ENCODE peak calls at places on chromosomes 1 and 21, in five cellular contexts. One of them, this sample, is unnamed.

GRCh38 chr1:229664133-229664689 is 38.2 kb downstream of the URB2 start:
- DNase-seq in left ventricle myocardium inferior: no peak
- DNase-seq in psoas muscle: no peak
- DNase-seq in Peyer's patch: peak; percentile 84
- DNase-seq in uterus: no peak
- DNase-seq in this sample: peak; percentile 1

GRCh38 chr1:219564072-219564471 is 48.8 kb downstream of the ZC3H11B start:
- DNase-seq in left ventricle myocardium inferior: no peak
- DNase-seq in psoas muscle: no peak
- DNase-seq in uterus: no peak
- DNase-seq in Peyer's patch: no peak
- DNase-seq in this sample: no peak

GRCh38 chr1:248699099-248699498 is 3.5 kb downstream of the OR14I1 start:
- DNase-seq in Peyer's patch: no peak
- DNase-seq in uterus: no peak
- DNase-seq in psoas muscle: no peak
- DNase-seq in left ventricle myocardium inferior: no peak
- DNase-seq in this sample: no peak

GRCh38 chr1:109254621-109255096 is 5.3 kb downstream of the CELSR2 start:
- DNase-seq in psoas muscle: peak; percentile 31
- DNase-seq in uterus: no peak
- DNase-seq in Peyer's patch: no peak
- DNase-seq in left ventricle myocardium inferior: no peak
- DNase-seq in this sample: no peak

GRCh38 chr1:26190373-26190987 is at the start of gene CATSPER4:
- DNase-seq in left ventricle myocardium inferior: no peak
- DNase-seq in psoas muscle: no peak
- DNase-seq in uterus: no peak
- DNase-seq in Peyer's patch: no peak
- DNase-seq in this sample: peak; percentile 96

GRCh38 chr21:29656504-29657227 is 283.1 kb downstream of the GRIK1 start:
- DNase-seq in uterus: no peak
- DNase-seq in psoas muscle: no peak
- DNase-seq in Peyer's patch: no peak
- DNase-seq in left ventricle myocardium inferior: no peak
- DNase-seq in this sample: no peak

GRCh38 chr1:212153635-212154034 is 118.1 kb downstream of the DTL start:
- DNase-seq in Peyer's patch: no peak
- DNase-seq in psoas muscle: no peak
- DNase-seq in uterus: no peak
- DNase-seq in left ventricle myocardium inferior: no peak
- DNase-seq in this sample: no peak

GRCh38 chr1:96474985-96475743 is 246.4 kb upstream of the PTBP2 start:
- DNase-seq in uterus: no peak
- DNase-seq in Peyer's patch: no peak
- DNase-seq in psoas muscle: no peak
- DNase-seq in left ventricle myocardium inferior: no peak
- DNase-seq in this sample: peak; percentile 55

GRCh38 chr1:175218132-175218531 is 25.6 kb upstream of the KIAA0040 start:
- DNase-seq in Peyer's patch: no peak
- DNase-seq in left ventricle myocardium inferior: no peak
- DNase-seq in psoas muscle: no peak
- DNase-seq in uterus: no peak
- DNase-seq in this sample: no peak

GRCh38 chr1:29639741-29640427 is 403.6 kb downstream of the PTPRU start:
- DNase-seq in left ventricle myocardium inferior: no peak
- DNase-seq in Peyer's patch: peak; percentile 33
- DNase-seq in uterus: no peak
- DNase-seq in psoas muscle: no peak
- DNase-seq in this sample: no peak

GRCh38 chr21:39097335-39097861 is 85.9 kb downstream of the PSMG1 start:
- DNase-seq in left ventricle myocardium inferior: peak; percentile 35
- DNase-seq in uterus: no peak
- DNase-seq in psoas muscle: no peak
- DNase-seq in Peyer's patch: no peak
- DNase-seq in this sample: no peak

GRCh38 chr1:154608522-154609294 is 722 bp upstream of the ADAR start:
- DNase-seq in Peyer's patch: peak; percentile 63
- DNase-seq in left ventricle myocardium inferior: peak; percentile 27
- DNase-seq in uterus: no peak
- DNase-seq in psoas muscle: peak; percentile 66
- DNase-seq in this sample: peak; percentile 83

GRCh38 chr1:231779081-231779480 is 152.5 kb downstream of the DISC1 start:
- DNase-seq in uterus: no peak
- DNase-seq in psoas muscle: no peak
- DNase-seq in left ventricle myocardium inferior: no peak
- DNase-seq in Peyer's patch: no peak
- DNase-seq in this sample: no peak

GRCh38 chr1:245512980-245513578 is 358.3 kb downstream of the KIF26B start:
- DNase-seq in psoas muscle: no peak
- DNase-seq in left ventricle myocardium inferior: no peak
- DNase-seq in uterus: no peak
- DNase-seq in Peyer's patch: no peak
- DNase-seq in this sample: peak; percentile 79

GRCh38 chr1:3544050-3544977 is 67.0 kb downstream of the MEGF6 start:
- DNase-seq in left ventricle myocardium inferior: no peak
- DNase-seq in uterus: no peak
- DNase-seq in psoas muscle: no peak
- DNase-seq in Peyer's patch: no peak
- DNase-seq in this sample: peak; percentile 65

GRCh38 chr1:167904641-167905040 is 9.3 kb downstream of the ADCY10 start:
- DNase-seq in psoas muscle: no peak
- DNase-seq in left ventricle myocardium inferior: no peak
- DNase-seq in Peyer's patch: no peak
- DNase-seq in uterus: no peak
- DNase-seq in this sample: no peak

GRCh38 chr1:39679821-39680220 is 7.9 kb upstream of the NT5C1A start:
- DNase-seq in left ventricle myocardium inferior: no peak
- DNase-seq in psoas muscle: no peak
- DNase-seq in Peyer's patch: no peak
- DNase-seq in uterus: no peak
- DNase-seq in this sample: no peak

GRCh38 chr1:178126790-178127189 is 32.9 kb downstream of the RASAL2 start:
- DNase-seq in Peyer's patch: no peak
- DNase-seq in psoas muscle: no peak
- DNase-seq in left ventricle myocardium inferior: no peak
- DNase-seq in uterus: no peak
- DNase-seq in this sample: no peak

GRCh38 chr1:22297999-22298398 is 153.7 kb upstream of the ZBTB40 start:
- DNase-seq in left ventricle myocardium inferior: no peak
- DNase-seq in uterus: no peak
- DNase-seq in psoas muscle: no peak
- DNase-seq in Peyer's patch: peak; percentile 13
- DNase-seq in this sample: no peak

GRCh38 chr1:78370356-78370755 is 120.4 kb upstream of the PTGFR start:
- DNase-seq in left ventricle myocardium inferior: no peak
- DNase-seq in uterus: no peak
- DNase-seq in psoas muscle: no peak
- DNase-seq in Peyer's patch: no peak
- DNase-seq in this sample: no peak

GRCh38 chr1:169322138-169322537 is 45.5 kb downstream of the NME7 start:
- DNase-seq in uterus: no peak
- DNase-seq in Peyer's patch: no peak
- DNase-seq in psoas muscle: no peak
- DNase-seq in left ventricle myocardium inferior: no peak
- DNase-seq in this sample: no peak

GRCh38 chr1:89566761-89567174 is 42.1 kb downstream of the LRRC8B start:
- DNase-seq in Peyer's patch: peak; percentile 51
- DNase-seq in left ventricle myocardium inferior: peak; percentile 60
- DNase-seq in uterus: no peak
- DNase-seq in psoas muscle: peak; percentile 68
- DNase-seq in this sample: peak; percentile 17

GRCh38 chr1:93148001-93148400 is 32.2 kb downstream of the TMED5 start:
- DNase-seq in Peyer's patch: no peak
- DNase-seq in psoas muscle: no peak
- DNase-seq in uterus: no peak
- DNase-seq in left ventricle myocardium inferior: no peak
- DNase-seq in this sample: no peak

GRCh38 chr1:227924838-227925574 is 22.7 kb downstream of the WNT9A start:
- DNase-seq in uterus: no peak
- DNase-seq in Peyer's patch: no peak
- DNase-seq in left ventricle myocardium inferior: no peak
- DNase-seq in psoas muscle: peak; percentile 24
- DNase-seq in this sample: peak; percentile 51

GRCh38 chr1:162405800-162406199 is 6.1 kb downstream of the SH2D1B start:
- DNase-seq in psoas muscle: no peak
- DNase-seq in uterus: no peak
- DNase-seq in Peyer's patch: no peak
- DNase-seq in left ventricle myocardium inferior: no peak
- DNase-seq in this sample: no peak

GRCh38 chr1:232987046-232987445 is 36.6 kb downstream of the NTPCR start:
- DNase-seq in psoas muscle: no peak
- DNase-seq in left ventricle myocardium inferior: no peak
- DNase-seq in Peyer's patch: no peak
- DNase-seq in uterus: no peak
- DNase-seq in this sample: peak; percentile 16

GRCh38 chr1:223712856-223713494 is 636 bp downstream of the CAPN2 start:
- DNase-seq in left ventricle myocardium inferior: peak; percentile 47
- DNase-seq in uterus: peak; percentile 36
- DNase-seq in Peyer's patch: peak; percentile 60
- DNase-seq in psoas muscle: no peak
- DNase-seq in this sample: no peak

GRCh38 chr1:22952694-22953391 is 19.8 kb downstream of the LACTBL1 start:
- DNase-seq in Peyer's patch: no peak
- DNase-seq in psoas muscle: no peak
- DNase-seq in left ventricle myocardium inferior: no peak
- DNase-seq in uterus: no peak
- DNase-seq in this sample: peak; percentile 47

GRCh38 chr1:204971700-204972336 is 71.2 kb upstream of the CNTN2 start:
- DNase-seq in Peyer's patch: no peak
- DNase-seq in uterus: no peak
- DNase-seq in psoas muscle: no peak
- DNase-seq in left ventricle myocardium inferior: no peak
- DNase-seq in this sample: no peak

GRCh38 chr1:62025892-62026291 is 168.8 kb upstream of the L1TD1 start:
- DNase-seq in psoas muscle: no peak
- DNase-seq in left ventricle myocardium inferior: no peak
- DNase-seq in uterus: no peak
- DNase-seq in Peyer's patch: no peak
- DNase-seq in this sample: no peak

GRCh38 chr1:160672789-160673695 is 26.2 kb upstream of the SLAMF1 start:
- DNase-seq in uterus: no peak
- DNase-seq in Peyer's patch: no peak
- DNase-seq in psoas muscle: no peak
- DNase-seq in left ventricle myocardium inferior: no peak
- DNase-seq in this sample: no peak

DNA sequence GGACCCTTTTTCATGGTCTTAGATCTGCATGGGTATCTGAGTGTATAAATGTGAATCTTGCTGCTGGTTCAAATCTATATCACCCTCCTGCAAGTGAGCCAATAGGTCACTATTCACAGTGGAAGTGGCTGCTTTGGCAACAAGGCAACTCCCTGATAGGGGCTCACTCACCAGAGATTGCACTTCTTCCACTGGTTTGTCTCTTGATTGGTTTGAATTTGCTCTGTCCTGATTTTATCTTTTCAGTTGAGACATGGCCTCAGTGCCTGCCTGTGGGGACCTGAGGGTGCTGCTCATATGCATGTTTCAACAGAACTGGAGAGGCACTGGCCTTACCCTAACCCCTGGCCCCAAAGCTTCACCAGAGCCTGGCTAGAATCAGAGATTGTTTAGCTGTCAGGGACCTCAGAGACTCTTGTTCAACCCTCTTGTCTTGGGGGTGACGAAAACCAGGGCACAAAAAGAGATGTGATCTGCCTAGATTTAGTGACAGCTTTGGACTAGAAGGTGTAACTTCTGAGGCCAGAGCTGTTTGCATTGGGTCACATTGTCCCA is 16.9 kb downstream of the AVPR1B start:
- DNase-seq in Peyer's patch: no peak
- DNase-seq in psoas muscle: no peak
- DNase-seq in uterus: no peak
- DNase-seq in left ventricle myocardium inferior: no peak
- DNase-seq in this sample: no peak
- H3K4me3 ChIP-seq in Peyer's patch: no peak overlapping the region
- H3K4me3 ChIP-seq in psoas muscle: no peak overlapping the region
- H3K4me3 ChIP-seq in uterus: no peak overlapping the region
- H3K4me3 ChIP-seq in left ventricle myocardium inferior: no peak overlapping the region
- H3K4me3 ChIP-seq in this sample: no peak overlapping the region

GRCh38 chr1:115837386-115837761 is 3.6 kb downstream of the NHLH2 start:
- DNase-seq in uterus: no peak
- DNase-seq in left ventricle myocardium inferior: no peak
- DNase-seq in Peyer's patch: no peak
- DNase-seq in psoas muscle: no peak
- DNase-seq in this sample: no peak
- H3K27me3 ChIP-seq in uterus: peaks cover 25% of the 10 kb centered on the region
- H3K27me3 ChIP-seq in left ventricle myocardium inferior: peaks cover 97% of the 10 kb centered on the region
- H3K27me3 ChIP-seq in Peyer's patch: peaks cover 42% of the 10 kb centered on the region
- H3K27me3 ChIP-seq in psoas muscle: peaks cover 32% of the 10 kb centered on the region
- H3K27me3 ChIP-seq in this sample: peaks cover 52% of the 10 kb centered on the region

DNA sequence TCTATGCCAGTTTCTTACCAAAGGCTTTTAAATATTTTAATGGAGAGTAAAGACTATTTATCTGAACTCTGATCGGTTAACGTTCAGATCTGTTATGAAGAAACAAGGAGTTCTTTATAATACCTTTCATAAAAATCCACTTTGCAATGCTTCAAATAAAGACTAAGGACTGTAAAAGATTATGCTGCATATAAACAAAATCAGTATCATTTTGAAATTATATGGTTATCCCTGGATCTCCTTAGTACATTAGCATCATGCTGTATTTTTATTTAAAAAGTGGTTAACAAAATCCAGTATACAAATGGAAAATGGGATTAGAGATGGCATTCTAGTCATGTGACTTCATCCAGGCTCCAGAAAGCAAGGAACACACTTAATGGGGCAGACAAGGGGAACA is 386.8 kb downstream of the LMO4 start:
- DNase-seq in Peyer's patch: no peak
- DNase-seq in uterus: no peak
- DNase-seq in psoas muscle: no peak
- DNase-seq in left ventricle myocardium inferior: no peak
- DNase-seq in this sample: no peak
- H3K4me3 ChIP-seq in Peyer's patch: no peak overlapping the region
- H3K4me3 ChIP-seq in uterus: no peak overlapping the region
- H3K4me3 ChIP-seq in psoas muscle: no peak overlapping the region
- H3K4me3 ChIP-seq in left ventricle myocardium inferior: no peak overlapping the region
- H3K4me3 ChIP-seq in this sample: no peak overlapping the region

DNA sequence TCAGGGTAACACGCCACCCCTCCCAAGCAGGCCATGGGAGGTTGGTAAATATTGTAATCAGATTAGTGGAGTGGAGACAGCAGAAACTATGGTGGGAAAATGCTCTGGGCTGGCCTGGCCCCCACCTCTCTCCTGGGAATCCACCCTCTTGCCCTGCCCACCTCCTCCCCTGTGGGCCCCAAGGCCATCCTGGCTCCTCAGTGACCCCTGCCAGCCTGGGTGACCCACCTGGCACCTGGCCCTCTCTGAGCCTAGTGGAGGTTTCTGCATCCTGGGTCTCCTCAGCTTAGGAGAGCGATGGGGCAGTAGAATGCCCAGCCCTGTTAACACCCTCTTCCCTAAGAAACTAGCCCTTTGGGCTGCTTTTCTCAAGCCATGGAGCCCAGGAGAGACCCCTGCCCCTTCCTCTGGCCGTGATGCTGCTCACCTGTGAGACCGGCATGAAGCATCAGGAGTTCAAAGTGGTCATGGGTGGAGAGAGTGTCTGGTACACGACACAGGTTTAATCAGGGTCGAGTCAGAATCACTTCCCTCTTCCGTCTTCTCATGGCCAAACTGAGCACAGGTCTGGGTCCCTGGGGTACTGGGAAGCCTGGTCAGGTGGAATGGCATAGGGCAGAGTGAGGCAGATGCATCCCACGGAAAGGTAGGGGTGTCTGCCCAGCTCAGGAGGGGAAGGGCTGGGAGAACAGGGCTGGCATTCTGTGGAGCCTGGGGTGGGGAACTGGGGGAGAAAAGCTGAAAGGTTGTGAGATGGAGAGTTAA is 10.7 kb upstream of the DMBX1 start:
- DNase-seq in Peyer's patch: no peak
- DNase-seq in psoas muscle: no peak
- DNase-seq in uterus: no peak
- DNase-seq in left ventricle myocardium inferior: no peak
- DNase-seq in this sample: no peak
- H3K27me3 ChIP-seq in Peyer's patch: peaks cover 4% of the 10 kb centered on the region
- H3K27me3 ChIP-seq in psoas muscle: peaks cover 2% of the 10 kb centered on the region
- H3K27me3 ChIP-seq in uterus: no peaks in the 10 kb centered on the region
- H3K27me3 ChIP-seq in left ventricle myocardium inferior: peaks cover 97% of the 10 kb centered on the region
- H3K27me3 ChIP-seq in this sample: peaks cover 71% of the 10 kb centered on the region

This sample was measured in H7.